ENCODE peak calls at places on chromosomes 1 and 21, in five cellular contexts. W is BE2C, V is AG09309, P is fibroblast of lung, S is progenitor cell of endocrine pancreas. X is an unnamed sample.
A peak's percentile ranks its signal among the peaks of the same experiment; 100 is the strongest.

GRCh38 chr1:161177112-161177935 is at the start of gene B4GALT3:
- DNase-seq in W (peak; percentile 95), V (no peak), P (peak; percentile 70), S (peak; percentile 94), X (no peak)

GRCh38 chr1:226912587-226913176 is 27.4 kb upstream of the COQ8A start:
- DNase-seq in W (peak; percentile 69), V (no peak), P (peak; percentile 20), S (peak; percentile 58), X (no peak)

GRCh38 chr1:109425902-109426277 is 358 bp downstream of the PSMA5 start:
- DNase-seq in W (no peak), V (no peak), P (peak; percentile 54), S (no peak), X (peak; percentile 19)

GRCh38 chr1:172429324-172430127 is 9.0 kb downstream of the C1orf105 start:
- DNase-seq in W (peak; percentile 35), V (peak; percentile 42), P (peak; percentile 68), S (no peak), X (no peak)

GRCh38 chr1:16209847-16210407 is 2.5 kb downstream of the ARHGEF19 start:
- DNase-seq in W (no peak), V (no peak), P (peak; percentile 29), S (no peak), X (no peak)

GRCh38 chr1:149979972-149980548 is 30.5 kb downstream of the OTUD7B start:
- DNase-seq in W (no peak), V (no peak), P (no peak), S (no peak), X (no peak)

GRCh38 chr1:95974586-95974985 is 740.6 kb downstream of the RWDD3 start:
- DNase-seq in W (no peak), V (no peak), P (peak; percentile 68), S (no peak), X (peak; percentile 31)

GRCh38 chr1:167263784-167264464 is 43.2 kb downstream of the POU2F1 start:
- DNase-seq in W (no peak), V (no peak), P (peak; percentile 5), S (no peak), X (peak; percentile 10)

GRCh38 chr1:151839457-151840409 is at the start of gene C2CD4D:
- DNase-seq in W (no peak), V (no peak), P (no peak), S (peak; percentile 62), X (peak; percentile 69)

GRCh38 chr1:244050835-244051444 is at the start of gene ZBTB18:
- DNase-seq in W (peak; percentile 80), V (no peak), P (peak; percentile 79), S (no peak), X (no peak)
- TF ChIP-seq CTCF in W (no peak), V (no peak), P (no peak), S (no peak), X (no peak)

GRCh38 chr1:231196728-231197127 is 34.9 kb downstream of the TRIM67 start:
- DNase-seq in W (no peak), V (no peak), P (no peak), S (no peak), X (no peak)
- TF ChIP-seq CTCF in W (no peak), V (no peak), P (no peak), S (no peak), X (no peak)

GRCh38 chr1:165216254-165216653 is 140.3 kb downstream of the LMX1A start:
- DNase-seq in W (no peak), V (no peak), P (no peak), S (no peak), X (no peak)

GRCh38 chr1:165217958-165218357 is 138.6 kb downstream of the LMX1A start:
- DNase-seq in W (no peak), V (no peak), P (no peak), S (no peak), X (no peak)

GRCh38 chr1:165218666-165219065 is 137.8 kb downstream of the LMX1A start:
- DNase-seq in W (no peak), V (no peak), P (no peak), S (no peak), X (no peak)

DNA sequence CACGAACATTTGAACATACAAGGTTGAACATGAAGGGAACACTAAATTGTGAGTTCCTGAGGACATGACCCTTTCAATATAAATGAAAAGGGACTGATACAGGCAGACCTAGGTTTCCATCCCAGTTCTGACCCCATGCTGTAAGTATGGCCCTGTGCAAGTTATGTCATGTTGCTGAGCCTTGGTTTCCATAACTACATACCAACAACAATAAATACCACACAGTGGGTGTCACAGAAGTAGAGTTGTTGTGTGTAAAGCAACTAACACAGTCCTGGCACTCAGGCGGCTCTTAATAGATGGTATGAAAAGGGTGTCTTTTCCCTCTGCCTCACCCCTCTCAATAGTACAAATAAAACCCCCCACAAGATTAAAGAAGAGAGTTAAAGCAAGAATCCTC is 140.8 kb downstream of the LMX1A start:
- DNase-seq in W (no peak), V (no peak), P (no peak), S (no peak), X (no peak)
- TF ChIP-seq CTCF in W (no peak), V (no peak), P (no peak), S (no peak), X (no peak)

GRCh38 chr1:236774926-236775325 is 20.2 kb upstream of the MTR start:
- DNase-seq in W (no peak), V (no peak), P (peak; percentile 19), S (no peak), X (no peak)
- TF ChIP-seq CTCF in W (peak; percentile 61), V (peak; percentile 38), P (peak; percentile 45), S (peak; percentile 35), X (peak; percentile 62)

GRCh38 chr21:36697473-36698159 is 1.3 kb upstream of the SIM2 start:
- DNase-seq in W (no peak), V (no peak), P (no peak), S (no peak), X (no peak)

GRCh38 chr21:36699546-36700294 is 805 bp downstream of the SIM2 start:
- DNase-seq in W (no peak), V (no peak), P (no peak), S (no peak), X (no peak)

GRCh38 chr21:36699026-36699545 is at the start of gene SIM2:
- DNase-seq in W (no peak), V (no peak), P (peak; percentile 41), S (no peak), X (no peak)

GRCh38 chr21:36696640-36697472 is 2.1 kb upstream of the SIM2 start:
- DNase-seq in W (no peak), V (no peak), P (no peak), S (no peak), X (no peak)

DNA sequence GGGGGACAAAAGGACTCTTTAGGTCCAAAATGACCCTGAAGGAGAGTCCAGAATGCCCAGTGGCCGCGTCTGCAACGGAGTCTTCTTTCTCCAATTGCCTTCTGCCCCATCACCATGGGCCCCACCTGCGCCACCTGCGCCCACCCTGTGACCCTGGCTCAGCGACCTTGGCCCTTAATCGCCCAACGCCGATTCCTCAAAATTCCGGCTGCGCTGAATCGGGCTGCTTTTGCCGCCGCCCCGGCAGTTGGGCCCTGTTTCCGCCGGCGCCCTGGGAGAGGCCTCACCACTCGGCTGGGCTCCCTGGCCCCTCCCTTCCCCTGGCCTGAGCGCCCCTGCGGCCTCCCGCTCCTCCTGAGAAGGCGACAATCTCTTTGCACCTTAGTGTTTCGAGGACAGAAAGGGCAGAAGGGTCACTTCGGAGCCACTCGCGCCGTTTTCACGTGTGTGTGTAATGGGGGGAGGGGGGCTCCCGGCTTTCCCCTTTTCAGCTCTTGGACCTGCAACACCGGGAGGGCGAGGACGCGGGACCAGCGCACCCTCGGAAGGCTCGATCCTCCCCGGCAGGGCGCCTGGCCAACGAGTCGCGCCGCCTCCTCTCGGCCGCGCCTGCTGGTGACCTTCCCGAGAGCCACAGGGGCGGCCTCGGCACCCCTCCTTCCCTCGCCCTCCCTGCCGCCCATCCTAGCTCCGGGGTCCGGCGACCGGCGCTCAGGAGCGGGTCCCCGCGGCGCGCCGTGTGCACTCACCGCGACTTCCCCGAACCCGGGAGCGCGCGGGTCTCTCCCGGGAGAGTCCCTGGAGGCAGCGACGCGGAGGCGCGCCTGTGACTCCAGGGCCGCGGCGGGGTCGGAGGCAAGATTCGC is 522 bp upstream of the SIM2 start:
- DNase-seq in W (no peak), V (no peak), P (no peak), S (no peak), X (no peak)
- TF ChIP-seq CTCF in W (no peak), V (no peak), P (no peak), S (no peak), X (no peak)

DNA sequence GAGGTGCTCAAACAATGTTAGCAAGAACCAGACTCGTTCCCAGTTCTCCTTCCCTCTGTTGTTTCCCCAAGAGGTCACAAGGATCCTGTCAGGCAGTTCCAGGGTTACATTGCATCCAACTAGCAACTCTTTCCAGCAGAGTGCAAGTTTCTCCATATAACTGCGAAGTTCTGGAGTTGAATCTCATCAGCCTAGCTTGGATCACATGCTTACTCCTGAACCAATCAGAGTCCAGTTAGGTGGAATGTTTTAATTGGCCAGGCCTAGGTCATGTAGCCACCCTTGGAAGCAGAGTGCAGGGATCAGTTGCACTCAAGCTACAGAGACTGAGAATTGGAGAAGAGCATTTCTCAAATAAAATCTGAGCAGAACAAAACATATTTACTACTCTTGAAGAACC is 15.9 kb upstream of the PIK3R3 start:
- DNase-seq in W (no peak), V (no peak), P (no peak), S (no peak), X (no peak)
- TF ChIP-seq CTCF in W (no peak), V (no peak), P (no peak), S (no peak), X (no peak)

X was measured in retinal pigment epithelial cell.